ENCODE peak calls at places on chromosomes 13 and 19, in ten cellular contexts. R, Y, X, W, V, A, H, Q, C and B are unnamed samples.

GRCh38 chr13:100818706-100819105 is 144.1 kb upstream of the TMTC4 start:
- DNase-seq in X (no peak), R (no peak), H (no peak), A (no peak), Y (no peak), W (no peak), Q (no peak), C (no peak), V (no peak), B (peak)

GRCh38 chr19:8081569-8082550 is 29.3 kb downstream of the CCL25 start:
- DNase-seq in X (no peak), W (no peak), R (no peak), V (no peak), Y (no peak), Q (no peak), C (no peak), A (no peak), H (no peak), B (no peak)

GRCh38 chr19:17450264-17451075 is 2.0 kb upstream of the TMEM221 start:
- DNase-seq in X (no peak), Y (no peak), C (no peak), A (no peak), W (no peak), V (no peak), R (peak), H (no peak), Q (no peak), B (no peak)

GRCh38 chr19:35164418-35164817 is 9.9 kb downstream of the FXYD5 start:
- DNase-seq in Q (no peak), H (no peak), R (no peak), W (no peak), Y (no peak), X (no peak), A (no peak), C (no peak), V (no peak), B (no peak)

GRCh38 chr13:29758591-29759114 is 91.8 kb downstream of the UBL3 start:
- DNase-seq in H (no peak), Q (no peak), Y (no peak), X (peak), C (no peak), A (no peak), R (no peak), W (no peak), V (no peak), B (no peak)

GRCh38 chr13:53200498-53201453 is 172.2 kb downstream of the OLFM4 start:
- DNase-seq in X (peak), W (peak), R (no peak), V (no peak), H (peak), Y (peak), A (no peak), Q (no peak), C (peak), B (peak)

GRCh38 chr13:33351324-33351723 is 65.8 kb upstream of the STARD13 start:
- DNase-seq in Q (no peak), H (no peak), A (no peak), Y (no peak), X (peak), R (no peak), V (peak), W (peak), C (no peak), B (no peak)

GRCh38 chr13:20550799-20551198 is 16.2 kb upstream of the IFT88 start:
- DNase-seq in V (no peak), C (no peak), X (no peak), Y (no peak), A (no peak), R (peak), Q (no peak), W (no peak), H (no peak), B (no peak)

GRCh38 chr13:31543190-31543589 is 196.1 kb upstream of the RXFP2 start:
- DNase-seq in V (no peak), Y (no peak), X (no peak), C (no peak), R (no peak), Q (no peak), A (no peak), W (no peak), H (no peak), B (no peak)

GRCh38 chr13:42836930-42837329 is 55.5 kb downstream of the FAM216B start:
- DNase-seq in H (no peak), V (no peak), C (no peak), A (no peak), W (peak), Y (peak), Q (no peak), X (no peak), R (no peak), B (no peak)

GRCh38 chr19:50252111-50252886 is 48.9 kb downstream of the MYH14 start:
- DNase-seq in W (no peak), Q (no peak), X (peak), Y (no peak), V (no peak), R (peak), H (peak), A (peak), C (peak), B (peak)

GRCh38 chr13:114131581-114132418 is 623 bp downstream of the RASA3 start:
- DNase-seq in Y (no peak), Q (no peak), W (no peak), H (no peak), C (no peak), X (no peak), R (peak), A (peak), V (no peak), B (no peak)

GRCh38 chr13:107545946-107546502 is 669.3 kb downstream of the LIG4 start:
- DNase-seq in H (no peak), Y (peak), R (no peak), C (no peak), X (no peak), W (no peak), Q (no peak), A (no peak), V (no peak), B (no peak)

GRCh38 chr13:111202149-111202548 is 87.0 kb downstream of the ARHGEF7 start:
- DNase-seq in Q (no peak), H (no peak), W (no peak), R (peak), A (no peak), Y (no peak), V (no peak), X (no peak), C (no peak), B (no peak)

GRCh38 chr13:99656092-99656745 is 154.9 kb downstream of the TM9SF2 start:
- DNase-seq in H (peak), W (peak), A (peak), X (peak), Y (peak), V (peak), C (peak), Q (peak), R (peak), B (peak)

GRCh38 chr19:37565370-37565669 is 29.3 kb downstream of the ZNF571 start:
- DNase-seq in A (no peak), Q (no peak), X (no peak), H (no peak), V (no peak), W (no peak), R (no peak), C (no peak), Y (no peak), B (no peak)

GRCh38 chr19:44745386-44745831 is 3.1 kb upstream of the BCL3 start:
- DNase-seq in R (no peak), X (peak), C (peak), A (peak), V (peak), Q (peak), H (peak), Y (peak), W (peak), B (no peak)

GRCh38 chr13:74767031-74767430 is 632.8 kb upstream of the KLF12 start:
- DNase-seq in Y (no peak), R (no peak), A (no peak), H (no peak), Q (no peak), C (no peak), W (no peak), V (no peak), X (no peak), B (no peak)

GRCh38 chr19:56383826-56384605 is 9.3 kb downstream of the ZNF582 start:
- DNase-seq in Y (no peak), Q (no peak), C (no peak), H (no peak), V (no peak), W (no peak), X (no peak), A (no peak), R (no peak), B (no peak)

GRCh38 chr13:49421391-49421790 is 22.5 kb downstream of the CAB39L start:
- DNase-seq in V (no peak), X (no peak), R (peak), H (peak), Y (no peak), C (peak), W (no peak), A (peak), Q (no peak), B (no peak)
- TF ChIP-seq CTCF in V (no peak), X (no peak), R (peak), H (peak), Y (peak), C (peak), W (no peak), A (peak), Q (no peak), B (no peak)

DNA sequence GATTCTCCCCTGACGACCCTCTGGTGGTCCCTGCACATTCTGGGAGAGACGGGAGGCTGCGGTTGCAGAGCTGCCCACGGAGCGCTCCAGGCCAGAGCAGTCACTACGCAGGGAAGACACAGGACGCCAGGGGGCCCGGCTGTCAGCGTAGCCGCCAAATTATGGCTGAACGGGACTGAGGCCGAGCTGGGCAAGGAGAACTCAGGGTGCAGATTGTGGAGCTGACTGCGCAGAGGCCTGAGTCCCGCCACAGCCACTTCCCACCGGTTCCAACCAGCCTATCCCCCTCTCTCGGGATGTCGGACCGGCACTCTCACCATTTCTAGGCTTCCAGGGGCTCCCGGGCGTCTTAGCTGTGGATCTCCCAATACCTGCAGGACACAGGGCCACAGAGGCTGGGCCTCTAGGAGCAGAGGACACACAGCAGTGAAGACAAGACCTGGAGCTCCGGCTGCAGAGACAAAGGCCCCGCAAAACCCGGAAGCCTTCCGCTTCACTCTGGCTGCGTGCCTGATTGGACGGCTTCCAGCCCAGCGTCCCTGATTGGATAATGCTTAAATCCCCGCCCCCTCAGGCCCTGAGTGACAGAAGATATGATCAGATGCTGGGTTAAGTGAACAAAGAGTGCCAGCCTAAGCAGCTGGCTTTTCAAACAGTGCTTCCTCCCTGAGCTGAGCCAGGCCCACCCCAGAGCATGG is at the start of gene ZNF737:
- DNase-seq in C (peak), X (peak), Y (peak), R (peak), Q (peak), W (peak), H (peak), V (peak), A (peak), B (peak)
- TF ChIP-seq CTCF in C (peak), X (no peak), Y (peak), R (peak), Q (no peak), W (peak), H (no peak), V (peak), A (no peak), B (no peak)

GRCh38 chr19:23255700-23256099 is 5.5 kb upstream of the ZNF724 start:
- DNase-seq in R (no peak), Q (no peak), C (no peak), Y (no peak), A (no peak), H (no peak), W (no peak), V (no peak), X (no peak), B (no peak)
- TF ChIP-seq CTCF in R (no peak), Q (no peak), C (no peak), Y (no peak), A (no peak), H (no peak), W (no peak), V (no peak), X (no peak), B (no peak)

DNA sequence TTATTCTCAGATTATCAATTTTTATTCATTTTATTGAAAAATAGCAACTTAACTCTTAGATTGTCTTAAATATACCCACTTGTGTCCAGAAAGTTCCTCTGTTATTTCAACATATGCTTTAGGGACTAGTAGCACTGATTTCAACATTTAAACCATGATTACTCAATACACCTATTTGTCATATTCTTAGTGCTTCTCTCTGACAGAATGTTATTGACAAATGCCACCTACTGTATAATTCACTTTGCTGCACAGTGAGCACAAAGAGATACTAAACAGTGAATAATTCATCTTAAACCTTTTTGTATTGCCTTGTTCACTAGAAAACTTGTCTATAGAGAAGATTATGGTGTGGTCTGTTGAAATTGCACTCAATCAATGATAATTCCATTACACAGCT is 692.6 kb downstream of the PCDH17 start:
- DNase-seq in X (no peak), H (no peak), A (no peak), Y (no peak), Q (no peak), W (no peak), V (no peak), R (no peak), C (no peak), B (no peak)
- TF ChIP-seq CTCF in X (no peak), H (no peak), A (no peak), Y (no peak), Q (no peak), W (no peak), V (no peak), R (no peak), C (no peak), B (no peak)

DNA sequence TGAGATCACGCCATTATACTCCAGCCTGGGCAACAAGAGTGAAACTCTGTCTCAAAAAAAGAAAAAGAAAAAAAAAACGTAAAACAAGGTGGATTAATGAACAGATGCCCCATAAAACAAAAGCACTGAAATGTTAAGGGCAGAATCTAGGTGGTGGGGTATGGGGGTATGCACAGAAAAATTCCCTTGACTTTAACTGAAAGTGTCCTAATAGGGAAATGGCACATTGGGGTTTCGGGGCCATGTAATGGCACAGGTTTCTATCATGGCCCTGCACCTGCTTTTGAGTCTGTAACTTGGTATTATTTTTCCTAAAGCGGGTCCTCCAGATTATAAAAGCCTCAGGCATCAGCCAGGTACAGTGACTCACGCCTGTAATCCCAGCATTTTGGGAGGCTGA is 16.2 kb downstream of the NOP53 start:
- DNase-seq in C (no peak), R (no peak), H (no peak), V (no peak), Q (no peak), Y (no peak), W (no peak), X (no peak), A (no peak), B (no peak)
- TF ChIP-seq CTCF in C (no peak), R (no peak), H (no peak), V (no peak), Q (no peak), Y (no peak), W (no peak), X (no peak), A (no peak), B (no peak)

GRCh38 chr19:4210166-4210731 is 19.1 kb upstream of the EBI3 start:
- DNase-seq in W (no peak), Y (no peak), H (no peak), Q (no peak), A (no peak), R (no peak), C (no peak), X (no peak), V (no peak), B (no peak)

GRCh38 chr19:4213116-4213515 is 16.2 kb upstream of the EBI3 start:
- DNase-seq in H (no peak), X (no peak), W (no peak), C (no peak), Q (no peak), V (no peak), A (no peak), R (no peak), Y (no peak), B (no peak)

GRCh38 chr19:4206818-4207484 is 22.4 kb upstream of the EBI3 start:
- DNase-seq in W (no peak), C (no peak), Y (no peak), A (no peak), V (no peak), H (no peak), X (no peak), R (no peak), Q (no peak), B (no peak)

GRCh38 chr19:4208385-4209094 is 20.8 kb upstream of the EBI3 start:
- DNase-seq in R (no peak), H (no peak), Y (no peak), V (no peak), A (peak), W (no peak), C (peak), Q (no peak), X (peak), B (no peak)
- TF ChIP-seq CTCF in R (peak), H (no peak), Y (no peak), V (no peak), A (peak), W (peak), C (peak), Q (no peak), X (no peak), B (no peak)

DNA sequence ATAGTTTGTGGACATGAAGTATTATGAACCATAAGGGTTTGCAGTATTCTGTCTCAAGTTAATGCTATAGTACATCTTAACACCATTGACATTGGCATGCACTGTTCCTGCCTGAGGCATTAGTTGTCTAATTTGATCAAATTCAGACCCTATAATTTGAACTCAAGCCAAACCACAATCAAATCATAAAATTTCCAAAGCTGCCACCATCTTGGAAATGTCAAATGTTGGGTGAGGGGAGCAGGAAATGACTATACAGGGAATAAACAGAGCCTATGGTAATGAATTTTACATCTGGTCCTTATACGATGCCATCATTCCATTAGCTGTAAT is 257.9 kb downstream of the SPRY2 start:
- DNase-seq in A (no peak), C (no peak), X (no peak), Y (no peak), V (no peak), Q (no peak), H (no peak), R (no peak), W (no peak), B (no peak)
- TF ChIP-seq CTCF in A (no peak), C (no peak), X (no peak), Y (no peak), V (no peak), Q (no peak), H (no peak), R (no peak), W (no peak), B (no peak)

GRCh38 chr19:49133621-49134454 is 14.5 kb downstream of the PPFIA3 start:
- DNase-seq in C (peak), W (peak), R (peak), X (peak), Q (no peak), V (no peak), A (peak), Y (peak), H (peak), B (no peak)
- TF ChIP-seq CTCF in C (no peak), W (peak), R (no peak), X (no peak), Q (no peak), V (no peak), A (no peak), Y (no peak), H (no peak), B (no peak)

GRCh38 chr19:42872608-42873007 is 6.9 kb downstream of the PSG1 start:
- DNase-seq in Q (peak), R (no peak), W (no peak), Y (no peak), V (no peak), C (no peak), X (no peak), A (no peak), H (no peak), B (no peak)
- TF ChIP-seq CTCF in Q (no peak), R (no peak), W (no peak), Y (no peak), V (no peak), C (no peak), X (no peak), A (no peak), H (no peak), B (no peak)

GRCh38 chr13:50907781-50908180 is 1.8 kb upstream of the RNASEH2B start:
- DNase-seq in H (no peak), Y (no peak), C (no peak), V (no peak), W (no peak), X (no peak), A (no peak), R (no peak), Q (no peak), B (no peak)
- TF ChIP-seq CTCF in H (no peak), Y (no peak), C (no peak), V (no peak), W (no peak), X (no peak), A (no peak), R (peak), Q (no peak), B (no peak)